ENCODE peak calls at places on chromosomes 5 and 9, in six cellular contexts. One of them, this sample, is unnamed.

GRCh38 chr5:94777163-94777885 is 158.9 kb downstream of the SLF1 start:
- DNase-seq in fibroblast of mammary gland: peak
- DNase-seq in NB4: no peak
- DNase-seq in tibial artery: no peak
- DNase-seq in cardiac fibroblast: no peak
- DNase-seq in psoas muscle: no peak
- DNase-seq in this sample: no peak

GRCh38 chr5:12110629-12111028 is 206.4 kb upstream of the CTNND2 start:
- DNase-seq in fibroblast of mammary gland: no peak
- DNase-seq in NB4: no peak
- DNase-seq in tibial artery: no peak
- DNase-seq in cardiac fibroblast: no peak
- DNase-seq in psoas muscle: no peak
- DNase-seq in this sample: no peak

GRCh38 chr5:103519550-103519949 is 43.0 kb downstream of the NUDT12 start:
- DNase-seq in fibroblast of mammary gland: peak
- DNase-seq in NB4: no peak
- DNase-seq in tibial artery: no peak
- DNase-seq in cardiac fibroblast: peak
- DNase-seq in psoas muscle: no peak
- DNase-seq in this sample: no peak

GRCh38 chr5:83249156-83249555 is 171.8 kb downstream of the XRCC4 start:
- DNase-seq in fibroblast of mammary gland: peak
- DNase-seq in NB4: no peak
- DNase-seq in tibial artery: no peak
- DNase-seq in cardiac fibroblast: no peak
- DNase-seq in psoas muscle: no peak
- DNase-seq in this sample: no peak

GRCh38 chr5:119328753-119329602 is 26.8 kb upstream of the TNFAIP8 start:
- DNase-seq in fibroblast of mammary gland: peak
- DNase-seq in NB4: no peak
- DNase-seq in tibial artery: no peak
- DNase-seq in cardiac fibroblast: peak
- DNase-seq in psoas muscle: no peak
- DNase-seq in this sample: no peak

GRCh38 chr9:127148014-127148413 is 25.6 kb upstream of the ANGPTL2 start:
- DNase-seq in fibroblast of mammary gland: no peak
- DNase-seq in NB4: no peak
- DNase-seq in tibial artery: no peak
- DNase-seq in cardiac fibroblast: no peak
- DNase-seq in psoas muscle: no peak
- DNase-seq in this sample: no peak

GRCh38 chr9:114002271-114002985 is 75.7 kb downstream of the AMBP start:
- DNase-seq in fibroblast of mammary gland: no peak
- DNase-seq in NB4: no peak
- DNase-seq in tibial artery: no peak
- DNase-seq in cardiac fibroblast: no peak
- DNase-seq in psoas muscle: no peak
- DNase-seq in this sample: peak

GRCh38 chr9:78236511-78236950 is 656 bp downstream of the CEP78 start:
- DNase-seq in fibroblast of mammary gland: peak
- DNase-seq in NB4: no peak
- DNase-seq in tibial artery: no peak
- DNase-seq in cardiac fibroblast: no peak
- DNase-seq in psoas muscle: no peak
- DNase-seq in this sample: no peak

GRCh38 chr9:127767405-127767804 is 11.1 kb downstream of the SH2D3C start:
- DNase-seq in fibroblast of mammary gland: no peak
- DNase-seq in NB4: no peak
- DNase-seq in tibial artery: no peak
- DNase-seq in cardiac fibroblast: no peak
- DNase-seq in psoas muscle: no peak
- DNase-seq in this sample: no peak

GRCh38 chr9:128034821-128035764 is 32.0 kb downstream of the NAIF1 start:
- DNase-seq in fibroblast of mammary gland: peak
- DNase-seq in NB4: peak
- DNase-seq in tibial artery: peak
- DNase-seq in cardiac fibroblast: peak
- DNase-seq in psoas muscle: peak
- DNase-seq in this sample: peak

GRCh38 chr9:87714819-87715218 is 11.1 kb upstream of the CTSL start:
- DNase-seq in fibroblast of mammary gland: peak
- DNase-seq in NB4: peak
- DNase-seq in tibial artery: peak
- DNase-seq in cardiac fibroblast: peak
- DNase-seq in psoas muscle: no peak
- DNase-seq in this sample: no peak

GRCh38 chr9:126329476-126330275 is 3.0 kb downstream of the MVB12B start:
- DNase-seq in fibroblast of mammary gland: no peak
- DNase-seq in NB4: peak
- DNase-seq in tibial artery: no peak
- DNase-seq in cardiac fibroblast: no peak
- DNase-seq in psoas muscle: peak
- DNase-seq in this sample: no peak

GRCh38 chr9:137459147-137459600 is at the start of gene NSMF:
- DNase-seq in fibroblast of mammary gland: peak
- DNase-seq in NB4: peak
- DNase-seq in tibial artery: peak
- DNase-seq in cardiac fibroblast: peak
- DNase-seq in psoas muscle: peak
- DNase-seq in this sample: peak

GRCh38 chr5:37212096-37212495 is 37.1 kb downstream of the CPLANE1 start:
- DNase-seq in fibroblast of mammary gland: no peak
- DNase-seq in NB4: no peak
- DNase-seq in tibial artery: no peak
- DNase-seq in cardiac fibroblast: no peak
- DNase-seq in psoas muscle: no peak
- DNase-seq in this sample: no peak

GRCh38 chr9:81377310-81377709 is 312.0 kb downstream of the TLE1 start:
- DNase-seq in fibroblast of mammary gland: no peak
- DNase-seq in NB4: no peak
- DNase-seq in tibial artery: no peak
- DNase-seq in cardiac fibroblast: no peak
- DNase-seq in psoas muscle: no peak
- DNase-seq in this sample: no peak

GRCh38 chr5:171757853-171758535 is 27.6 kb upstream of the SMIM23 start:
- DNase-seq in fibroblast of mammary gland: peak
- DNase-seq in NB4: peak
- DNase-seq in tibial artery: no peak
- DNase-seq in cardiac fibroblast: peak
- DNase-seq in psoas muscle: no peak
- DNase-seq in this sample: no peak

GRCh38 chr9:82988488-82988887 is 74.5 kb downstream of the RASEF start:
- DNase-seq in fibroblast of mammary gland: no peak
- DNase-seq in NB4: no peak
- DNase-seq in tibial artery: no peak
- DNase-seq in cardiac fibroblast: no peak
- DNase-seq in psoas muscle: no peak
- DNase-seq in this sample: no peak

GRCh38 chr9:106857811-106858470 is 5.0 kb upstream of the ZNF462 start:
- DNase-seq in fibroblast of mammary gland: no peak
- DNase-seq in NB4: no peak
- DNase-seq in tibial artery: no peak
- DNase-seq in cardiac fibroblast: no peak
- DNase-seq in psoas muscle: no peak
- DNase-seq in this sample: no peak

GRCh38 chr5:167587768-167588167 is 703.7 kb upstream of the WWC1 start:
- DNase-seq in fibroblast of mammary gland: peak
- DNase-seq in NB4: peak
- DNase-seq in tibial artery: no peak
- DNase-seq in cardiac fibroblast: peak
- DNase-seq in psoas muscle: no peak
- DNase-seq in this sample: no peak

GRCh38 chr9:32899181-32899580 is 102.2 kb downstream of the APTX start:
- DNase-seq in fibroblast of mammary gland: peak
- DNase-seq in NB4: peak
- DNase-seq in tibial artery: no peak
- DNase-seq in cardiac fibroblast: no peak
- DNase-seq in psoas muscle: no peak
- DNase-seq in this sample: no peak

GRCh38 chr9:123637596-123637939 is 281.6 kb downstream of the CRB2 start:
- DNase-seq in fibroblast of mammary gland: peak
- DNase-seq in NB4: no peak
- DNase-seq in tibial artery: no peak
- DNase-seq in cardiac fibroblast: peak
- DNase-seq in psoas muscle: no peak
- DNase-seq in this sample: no peak
- H3K4me3 ChIP-seq in fibroblast of mammary gland: peak
- H3K4me3 ChIP-seq in NB4: no peak
- H3K4me3 ChIP-seq in tibial artery: no peak
- H3K4me3 ChIP-seq in cardiac fibroblast: no peak
- H3K4me3 ChIP-seq in psoas muscle: peak
- H3K4me3 ChIP-seq in this sample: no peak

GRCh38 chr5:6188344-6188743 is 190.0 kb downstream of the MED10 start:
- DNase-seq in fibroblast of mammary gland: no peak
- DNase-seq in NB4: no peak
- DNase-seq in tibial artery: no peak
- DNase-seq in cardiac fibroblast: no peak
- DNase-seq in psoas muscle: no peak
- DNase-seq in this sample: no peak
- H3K4me3 ChIP-seq in fibroblast of mammary gland: no peak
- H3K4me3 ChIP-seq in NB4: no peak
- H3K4me3 ChIP-seq in tibial artery: no peak
- H3K4me3 ChIP-seq in cardiac fibroblast: no peak
- H3K4me3 ChIP-seq in psoas muscle: no peak
- H3K4me3 ChIP-seq in this sample: no peak

GRCh38 chr5:142011572-142012185 is 1.1 kb downstream of the GNPDA1 start:
- DNase-seq in fibroblast of mammary gland: no peak
- DNase-seq in NB4: no peak
- DNase-seq in tibial artery: no peak
- DNase-seq in cardiac fibroblast: no peak
- DNase-seq in psoas muscle: no peak
- DNase-seq in this sample: no peak
- H3K4me3 ChIP-seq in fibroblast of mammary gland: peak
- H3K4me3 ChIP-seq in NB4: no peak
- H3K4me3 ChIP-seq in tibial artery: peak
- H3K4me3 ChIP-seq in cardiac fibroblast: no peak
- H3K4me3 ChIP-seq in psoas muscle: peak
- H3K4me3 ChIP-seq in this sample: peak

DNA sequence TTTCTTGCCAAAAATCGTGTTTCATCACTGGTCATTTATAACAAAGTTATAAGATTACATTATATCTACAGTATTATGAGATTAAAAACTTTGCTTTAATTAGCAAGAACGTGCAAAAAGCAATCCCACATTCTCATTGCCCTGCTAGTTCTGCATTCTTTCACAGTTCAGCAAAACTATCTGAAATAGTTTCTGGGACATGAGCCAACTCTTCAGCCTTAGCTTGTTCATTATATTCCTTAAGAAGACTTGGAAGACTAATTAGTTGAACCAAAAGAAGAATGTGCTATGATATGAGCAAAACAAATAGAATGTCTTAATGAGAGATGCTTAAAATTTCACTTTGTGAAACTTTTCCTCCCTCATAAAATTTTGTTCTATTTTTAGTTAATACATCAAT is 76.7 kb downstream of the ITGA1 start:
- DNase-seq in fibroblast of mammary gland: peak
- DNase-seq in NB4: no peak
- DNase-seq in tibial artery: no peak
- DNase-seq in cardiac fibroblast: peak
- DNase-seq in psoas muscle: no peak
- DNase-seq in this sample: no peak
- H3K4me3 ChIP-seq in fibroblast of mammary gland: no peak
- H3K4me3 ChIP-seq in NB4: no peak
- H3K4me3 ChIP-seq in tibial artery: no peak
- H3K4me3 ChIP-seq in cardiac fibroblast: no peak
- H3K4me3 ChIP-seq in psoas muscle: no peak
- H3K4me3 ChIP-seq in this sample: no peak

GRCh38 chr5:173229381-173229959 is 5.5 kb downstream of the NKX2-5 start:
- DNase-seq in fibroblast of mammary gland: no peak
- DNase-seq in NB4: no peak
- DNase-seq in tibial artery: no peak
- DNase-seq in cardiac fibroblast: no peak
- DNase-seq in psoas muscle: no peak
- DNase-seq in this sample: no peak
- H3K4me3 ChIP-seq in fibroblast of mammary gland: no peak
- H3K4me3 ChIP-seq in NB4: no peak
- H3K4me3 ChIP-seq in tibial artery: no peak
- H3K4me3 ChIP-seq in cardiac fibroblast: no peak
- H3K4me3 ChIP-seq in psoas muscle: no peak
- H3K4me3 ChIP-seq in this sample: no peak

DNA sequence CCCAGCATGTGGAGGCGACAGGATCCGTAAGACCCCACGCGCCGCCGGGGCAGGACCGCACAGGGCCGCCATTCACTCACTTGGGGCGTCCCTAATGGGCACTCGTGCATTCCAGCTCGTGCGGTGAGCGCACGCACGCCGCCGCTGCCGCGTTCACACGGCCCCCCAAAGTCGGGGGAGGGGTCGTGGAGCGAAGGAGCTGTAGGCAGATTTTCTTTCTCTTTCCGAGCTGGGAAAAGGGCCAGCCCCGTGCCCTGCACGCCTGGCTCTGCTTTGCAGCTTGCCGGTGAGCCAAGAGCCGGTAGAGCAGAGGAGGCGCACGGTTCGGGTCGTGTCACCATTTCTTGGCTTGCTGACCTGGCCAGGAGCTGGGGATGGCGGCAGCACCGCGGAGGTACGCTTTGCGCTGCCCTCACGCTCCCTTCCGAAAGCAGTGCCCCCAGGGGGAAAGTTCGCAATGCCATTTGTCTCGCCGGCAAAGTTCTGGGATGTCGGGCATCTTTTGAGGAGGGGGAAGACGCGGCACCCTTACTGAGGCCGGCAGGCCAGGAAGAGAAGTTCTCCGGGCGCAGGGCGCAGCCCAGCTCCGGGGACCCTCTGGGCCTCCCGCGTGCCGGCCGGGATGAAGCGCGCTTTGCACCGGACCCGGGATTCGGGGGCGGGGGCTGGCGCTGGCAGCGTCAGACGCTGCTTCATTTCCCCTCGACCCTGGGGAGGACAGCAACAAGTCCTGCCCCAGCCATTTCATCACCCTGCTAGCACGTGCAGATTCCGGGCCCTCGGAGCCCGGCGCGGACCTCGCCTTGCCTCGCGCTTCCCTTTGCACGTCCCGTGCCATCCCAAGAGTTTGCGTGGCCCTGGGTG is 898 bp downstream of the STC2 start:
- DNase-seq in fibroblast of mammary gland: peak
- DNase-seq in NB4: peak
- DNase-seq in tibial artery: no peak
- DNase-seq in cardiac fibroblast: peak
- DNase-seq in psoas muscle: no peak
- DNase-seq in this sample: no peak
- H3K4me3 ChIP-seq in fibroblast of mammary gland: peak
- H3K4me3 ChIP-seq in NB4: peak
- H3K4me3 ChIP-seq in tibial artery: peak
- H3K4me3 ChIP-seq in cardiac fibroblast: peak
- H3K4me3 ChIP-seq in psoas muscle: peak
- H3K4me3 ChIP-seq in this sample: peak

This sample was measured in left lung.